ENCODE peak calls at places on chromosomes 13 and 19, in seven cellular contexts. One of them, this sample, is unnamed.

GRCh38 chr13:61414686-61415664 is 674 bp downstream of the PCDH20 start:
- DNase-seq in activated T-cell treated with anti-CD3 and anti-CD28 coated beads for 24 hours: no peak
- DNase-seq in AG04449: no peak
- DNase-seq in activated naive CD8-positive, alpha-beta T cell treated with anti-CD3 and anti-CD28 coated beads for 36 hours: no peak
- DNase-seq in EL: no peak
- DNase-seq in body of pancreas: peak; percentile 22
- DNase-seq in Caki2: peak; percentile 83
- DNase-seq in this sample: no peak

GRCh38 chr19:16386619-16387240 is 62.1 kb downstream of the KLF2 start:
- DNase-seq in activated T-cell treated with anti-CD3 and anti-CD28 coated beads for 24 hours: no peak
- DNase-seq in AG04449: peak; percentile 10
- DNase-seq in activated naive CD8-positive, alpha-beta T cell treated with anti-CD3 and anti-CD28 coated beads for 36 hours: peak; percentile 47
- DNase-seq in EL: peak; percentile 53
- DNase-seq in body of pancreas: peak; percentile 38
- DNase-seq in Caki2: peak; percentile 32
- DNase-seq in this sample: no peak

GRCh38 chr19:14383898-14384669 is 2.8 kb downstream of the ADGRE5 start:
- DNase-seq in activated T-cell treated with anti-CD3 and anti-CD28 coated beads for 24 hours: peak; percentile 61
- DNase-seq in AG04449: no peak
- DNase-seq in activated naive CD8-positive, alpha-beta T cell treated with anti-CD3 and anti-CD28 coated beads for 36 hours: peak; percentile 79
- DNase-seq in EL: peak; percentile 76
- DNase-seq in body of pancreas: no peak
- DNase-seq in Caki2: no peak
- DNase-seq in this sample: peak; percentile 26

GRCh38 chr19:49486710-49487276 is 615 bp upstream of the RPL13A start:
- DNase-seq in activated T-cell treated with anti-CD3 and anti-CD28 coated beads for 24 hours: no peak
- DNase-seq in AG04449: no peak
- DNase-seq in activated naive CD8-positive, alpha-beta T cell treated with anti-CD3 and anti-CD28 coated beads for 36 hours: no peak
- DNase-seq in EL: no peak
- DNase-seq in body of pancreas: no peak
- DNase-seq in Caki2: no peak
- DNase-seq in this sample: no peak

GRCh38 chr13:44575741-44576395 is at the start of gene TSC22D1:
- DNase-seq in activated T-cell treated with anti-CD3 and anti-CD28 coated beads for 24 hours: peak; percentile 41
- DNase-seq in AG04449: no peak
- DNase-seq in activated naive CD8-positive, alpha-beta T cell treated with anti-CD3 and anti-CD28 coated beads for 36 hours: peak; percentile 71
- DNase-seq in EL: peak; percentile 67
- DNase-seq in body of pancreas: peak; percentile 48
- DNase-seq in Caki2: peak; percentile 55
- DNase-seq in this sample: peak; percentile 18

GRCh38 chr19:7912144-7912696 is 2.4 kb upstream of the TGFBR3L start:
- DNase-seq in activated T-cell treated with anti-CD3 and anti-CD28 coated beads for 24 hours: no peak
- DNase-seq in AG04449: no peak
- DNase-seq in activated naive CD8-positive, alpha-beta T cell treated with anti-CD3 and anti-CD28 coated beads for 36 hours: no peak
- DNase-seq in EL: no peak
- DNase-seq in body of pancreas: peak; percentile 12
- DNase-seq in Caki2: no peak
- DNase-seq in this sample: no peak

GRCh38 chr19:47152632-47153031 is 22.0 kb downstream of the SAE1 start:
- DNase-seq in activated T-cell treated with anti-CD3 and anti-CD28 coated beads for 24 hours: no peak
- DNase-seq in AG04449: no peak
- DNase-seq in activated naive CD8-positive, alpha-beta T cell treated with anti-CD3 and anti-CD28 coated beads for 36 hours: no peak
- DNase-seq in EL: no peak
- DNase-seq in body of pancreas: no peak
- DNase-seq in Caki2: no peak
- DNase-seq in this sample: no peak

GRCh38 chr19:21472507-21472906 is 32.9 kb upstream of the ZNF429 start:
- DNase-seq in activated T-cell treated with anti-CD3 and anti-CD28 coated beads for 24 hours: no peak
- DNase-seq in AG04449: no peak
- DNase-seq in activated naive CD8-positive, alpha-beta T cell treated with anti-CD3 and anti-CD28 coated beads for 36 hours: no peak
- DNase-seq in EL: no peak
- DNase-seq in body of pancreas: no peak
- DNase-seq in Caki2: no peak
- DNase-seq in this sample: no peak

GRCh38 chr19:36421749-36422481 is 3.5 kb upstream of the ZFP82 start:
- DNase-seq in activated T-cell treated with anti-CD3 and anti-CD28 coated beads for 24 hours: no peak
- DNase-seq in AG04449: no peak
- DNase-seq in activated naive CD8-positive, alpha-beta T cell treated with anti-CD3 and anti-CD28 coated beads for 36 hours: no peak
- DNase-seq in EL: peak; percentile 25
- DNase-seq in body of pancreas: no peak
- DNase-seq in Caki2: no peak
- DNase-seq in this sample: no peak

GRCh38 chr13:111630411-111630810 is 310.0 kb downstream of the TEX29 start:
- DNase-seq in activated T-cell treated with anti-CD3 and anti-CD28 coated beads for 24 hours: no peak
- DNase-seq in AG04449: no peak
- DNase-seq in activated naive CD8-positive, alpha-beta T cell treated with anti-CD3 and anti-CD28 coated beads for 36 hours: no peak
- DNase-seq in EL: no peak
- DNase-seq in body of pancreas: no peak
- DNase-seq in Caki2: no peak
- DNase-seq in this sample: no peak

GRCh38 chr19:3983936-3984583 is 1.2 kb downstream of the EEF2 start:
- DNase-seq in activated T-cell treated with anti-CD3 and anti-CD28 coated beads for 24 hours: no peak
- DNase-seq in AG04449: no peak
- DNase-seq in activated naive CD8-positive, alpha-beta T cell treated with anti-CD3 and anti-CD28 coated beads for 36 hours: no peak
- DNase-seq in EL: no peak
- DNase-seq in body of pancreas: peak; percentile 39
- DNase-seq in Caki2: peak; percentile 69
- DNase-seq in this sample: no peak

GRCh38 chr13:23715092-23715761 is 145.0 kb downstream of the TNFRSF19 start:
- DNase-seq in activated T-cell treated with anti-CD3 and anti-CD28 coated beads for 24 hours: no peak
- DNase-seq in AG04449: no peak
- DNase-seq in activated naive CD8-positive, alpha-beta T cell treated with anti-CD3 and anti-CD28 coated beads for 36 hours: no peak
- DNase-seq in EL: no peak
- DNase-seq in body of pancreas: no peak
- DNase-seq in Caki2: no peak
- DNase-seq in this sample: no peak

GRCh38 chr19:33486936-33487793 is 34.4 kb downstream of the PEPD start:
- DNase-seq in activated T-cell treated with anti-CD3 and anti-CD28 coated beads for 24 hours: no peak
- DNase-seq in AG04449: no peak
- DNase-seq in activated naive CD8-positive, alpha-beta T cell treated with anti-CD3 and anti-CD28 coated beads for 36 hours: no peak
- DNase-seq in EL: no peak
- DNase-seq in body of pancreas: no peak
- DNase-seq in Caki2: no peak
- DNase-seq in this sample: no peak

GRCh38 chr13:91162180-91162579 is 185.3 kb upstream of the MIR17HG start:
- DNase-seq in activated T-cell treated with anti-CD3 and anti-CD28 coated beads for 24 hours: no peak
- DNase-seq in AG04449: no peak
- DNase-seq in activated naive CD8-positive, alpha-beta T cell treated with anti-CD3 and anti-CD28 coated beads for 36 hours: no peak
- DNase-seq in EL: no peak
- DNase-seq in body of pancreas: no peak
- DNase-seq in Caki2: no peak
- DNase-seq in this sample: no peak

GRCh38 chr19:31231181-31231580 is 118.1 kb downstream of the TSHZ3 start:
- DNase-seq in activated T-cell treated with anti-CD3 and anti-CD28 coated beads for 24 hours: no peak
- DNase-seq in AG04449: no peak
- DNase-seq in activated naive CD8-positive, alpha-beta T cell treated with anti-CD3 and anti-CD28 coated beads for 36 hours: no peak
- DNase-seq in EL: no peak
- DNase-seq in body of pancreas: no peak
- DNase-seq in Caki2: no peak
- DNase-seq in this sample: no peak

GRCh38 chr19:6532244-6532999 is 1.6 kb downstream of the TNFSF9 start:
- DNase-seq in activated T-cell treated with anti-CD3 and anti-CD28 coated beads for 24 hours: no peak
- DNase-seq in AG04449: no peak
- DNase-seq in activated naive CD8-positive, alpha-beta T cell treated with anti-CD3 and anti-CD28 coated beads for 36 hours: peak; percentile 38
- DNase-seq in EL: no peak
- DNase-seq in body of pancreas: no peak
- DNase-seq in Caki2: no peak
- DNase-seq in this sample: no peak

GRCh38 chr19:28703400-28703956 is 509.5 kb downstream of the UQCRFS1 start:
- DNase-seq in activated T-cell treated with anti-CD3 and anti-CD28 coated beads for 24 hours: no peak
- DNase-seq in AG04449: no peak
- DNase-seq in activated naive CD8-positive, alpha-beta T cell treated with anti-CD3 and anti-CD28 coated beads for 36 hours: no peak
- DNase-seq in EL: no peak
- DNase-seq in body of pancreas: no peak
- DNase-seq in Caki2: no peak
- DNase-seq in this sample: no peak

GRCh38 chr19:54158812-54159351 is 639 bp downstream of the LENG1 start:
- DNase-seq in activated T-cell treated with anti-CD3 and anti-CD28 coated beads for 24 hours: peak; percentile 11
- DNase-seq in AG04449: no peak
- DNase-seq in activated naive CD8-positive, alpha-beta T cell treated with anti-CD3 and anti-CD28 coated beads for 36 hours: peak; percentile 57
- DNase-seq in EL: peak; percentile 38
- DNase-seq in body of pancreas: no peak
- DNase-seq in Caki2: no peak
- DNase-seq in this sample: no peak

This sample was measured in GM04504.